ENCODE peak calls at places on chromosomes 2 and 18, in nine cellular contexts. Y is breast epithelium, F is mesothelial cell of epicardium, L is WERI-Rb-1, A is ovary, J is AG09319, V is endodermal cell, H is Panc1, O is AG09309. S is an unnamed sample.

GRCh38 chr18:79525556-79526467 is 130.1 kb downstream of the NFATC1 start:
- DNase-seq in V (peak; percentile 60), A (peak; percentile 59), O (no peak), J (no peak), Y (peak; percentile 75), L (no peak), F (no peak), H (no peak), S (no peak)

GRCh38 chr2:238847841-238848565 is at the start of gene TWIST2:
- DNase-seq in H (no peak), Y (no peak), V (peak; percentile 89), F (no peak), O (peak; percentile 91), A (peak; percentile 84), J (peak; percentile 96), L (no peak), S (no peak)

GRCh38 chr2:241386519-241386918 is 30.4 kb downstream of the FARP2 start:
- DNase-seq in J (no peak), H (no peak), V (no peak), F (no peak), A (no peak), L (no peak), Y (no peak), O (no peak), S (no peak)

GRCh38 chr2:120390381-120391055 is 44.6 kb downstream of the INHBB start:
- DNase-seq in V (peak; percentile 34), J (no peak), L (no peak), H (no peak), A (no peak), O (no peak), Y (peak; percentile 36), F (peak; percentile 5), S (no peak)

GRCh38 chr2:203400805-203401585 is 72.8 kb downstream of the ABI2 start:
- DNase-seq in Y (no peak), A (no peak), V (no peak), J (no peak), L (no peak), F (no peak), H (no peak), O (no peak), S (no peak)

GRCh38 chr2:3527886-3528785 is 8.8 kb upstream of the ADI1 start:
- DNase-seq in A (no peak), L (no peak), V (no peak), J (no peak), Y (no peak), H (no peak), O (no peak), F (no peak), S (no peak)

GRCh38 chr2:109136542-109136941 is 7.5 kb downstream of the SH3RF3 start:
- DNase-seq in H (no peak), A (no peak), F (no peak), V (no peak), J (no peak), Y (no peak), L (no peak), O (no peak), S (no peak)

GRCh38 chr2:10135296-10136089 is 13.0 kb downstream of the RRM2 start:
- DNase-seq in L (no peak), Y (no peak), H (no peak), J (no peak), V (no peak), O (no peak), A (no peak), F (no peak), S (no peak)

GRCh38 chr2:176558574-176559140 is 289.4 kb downstream of the MTX2 start:
- DNase-seq in V (no peak), J (no peak), L (no peak), H (no peak), Y (no peak), F (no peak), A (no peak), O (no peak), S (no peak)

GRCh38 chr2:40030451-40030975 is 251.5 kb upstream of the THUMPD2 start:
- DNase-seq in V (no peak), F (no peak), L (no peak), Y (no peak), A (no peak), J (no peak), H (no peak), O (no peak), S (no peak)

GRCh38 chr2:62300925-62301324 is 105.0 kb downstream of the B3GNT2 start:
- DNase-seq in Y (no peak), H (no peak), V (no peak), O (no peak), L (no peak), F (no peak), A (no peak), J (no peak), S (no peak)

GRCh38 chr2:229921892-229922448 is at the start of gene TRIP12:
- DNase-seq in A (peak; percentile 92), V (peak; percentile 97), Y (peak; percentile 86), J (peak; percentile 98), F (peak; percentile 82), H (peak; percentile 84), L (peak; percentile 92), O (peak; percentile 93), S (peak; percentile 92)

GRCh38 chr2:32161296-32161695 is 4.4 kb upstream of the SLC30A6 start:
- DNase-seq in A (no peak), Y (no peak), J (no peak), H (no peak), O (no peak), L (no peak), V (no peak), F (no peak), S (no peak)
- TF ChIP-seq CTCF in A (no peak), Y (no peak), J (no peak), H (no peak), O (no peak), L (no peak), V (no peak), F (no peak), S (no peak)

DNA sequence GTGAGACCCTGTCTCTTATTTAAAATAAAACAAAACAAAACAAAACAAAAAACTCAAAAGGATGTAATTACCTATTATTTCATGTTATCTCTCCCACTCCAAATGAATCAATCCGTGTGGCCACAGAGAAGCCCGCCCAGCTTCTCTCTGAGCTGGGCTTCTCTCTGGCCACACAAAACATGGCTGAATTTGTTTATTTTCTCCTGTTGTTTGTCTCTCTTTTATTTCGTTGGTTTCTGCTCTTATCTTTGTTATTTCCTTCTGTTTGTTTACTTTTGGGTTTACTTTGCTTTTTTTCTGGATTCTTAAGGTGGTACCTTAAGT is 1.5 kb upstream of the TRABD2A start:
- DNase-seq in H (no peak), L (no peak), A (no peak), V (no peak), F (no peak), Y (no peak), J (no peak), O (no peak), S (no peak)
- TF ChIP-seq CTCF in H (peak; percentile 55), L (no peak), A (no peak), V (peak; percentile 20), F (no peak), Y (no peak), J (no peak), O (no peak), S (peak; percentile 40)

DNA sequence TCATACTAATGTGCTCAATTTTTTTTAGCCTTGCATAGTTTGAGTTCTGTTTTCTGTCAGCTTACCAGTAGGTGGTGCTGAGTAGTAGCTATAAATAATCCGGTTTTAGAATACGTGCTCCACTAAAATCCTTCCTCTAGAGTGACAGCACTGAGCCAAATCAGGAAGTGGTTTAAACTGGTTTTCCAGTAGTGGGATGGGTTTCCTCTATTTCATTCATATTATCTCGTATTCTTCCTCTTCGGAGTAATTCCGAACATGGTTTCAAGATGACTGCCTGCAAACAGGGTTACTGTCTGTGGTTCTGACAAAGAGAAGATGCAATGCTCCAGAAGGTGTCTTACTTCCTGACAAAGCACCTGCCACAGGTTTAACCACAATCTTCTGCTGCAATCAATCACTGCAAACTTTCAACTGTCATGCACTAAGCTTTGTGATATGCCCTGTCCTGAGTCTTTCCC is 496.9 kb upstream of the VRK2 start:
- DNase-seq in H (no peak), O (no peak), L (no peak), A (no peak), F (no peak), J (no peak), V (no peak), Y (no peak), S (peak; percentile 2)
- TF ChIP-seq CTCF in H (peak; percentile 51), O (peak; percentile 23), L (peak; percentile 55), A (no peak), F (no peak), J (no peak), V (peak; percentile 78), Y (no peak), S (peak; percentile 33)

GRCh38 chr2:43083278-43083677 is 143.1 kb downstream of the ZFP36L2 start:
- DNase-seq in O (no peak), J (no peak), Y (no peak), L (no peak), V (no peak), F (no peak), A (peak; percentile 59), H (no peak), S (no peak)

GRCh38 chr2:43084699-43085091 is 141.7 kb downstream of the ZFP36L2 start:
- DNase-seq in O (no peak), Y (no peak), V (no peak), F (no peak), H (no peak), J (no peak), A (no peak), L (no peak), S (no peak)

GRCh38 chr2:43082111-43082877 is 144.1 kb downstream of the ZFP36L2 start:
- DNase-seq in J (no peak), A (no peak), L (peak; percentile 75), Y (no peak), H (no peak), F (no peak), O (peak; percentile 71), V (no peak), S (no peak)

GRCh38 chr2:43082878-43083261 is 143.5 kb downstream of the ZFP36L2 start:
- DNase-seq in L (no peak), H (no peak), V (no peak), J (no peak), F (no peak), A (no peak), O (no peak), Y (no peak), S (no peak)

DNA sequence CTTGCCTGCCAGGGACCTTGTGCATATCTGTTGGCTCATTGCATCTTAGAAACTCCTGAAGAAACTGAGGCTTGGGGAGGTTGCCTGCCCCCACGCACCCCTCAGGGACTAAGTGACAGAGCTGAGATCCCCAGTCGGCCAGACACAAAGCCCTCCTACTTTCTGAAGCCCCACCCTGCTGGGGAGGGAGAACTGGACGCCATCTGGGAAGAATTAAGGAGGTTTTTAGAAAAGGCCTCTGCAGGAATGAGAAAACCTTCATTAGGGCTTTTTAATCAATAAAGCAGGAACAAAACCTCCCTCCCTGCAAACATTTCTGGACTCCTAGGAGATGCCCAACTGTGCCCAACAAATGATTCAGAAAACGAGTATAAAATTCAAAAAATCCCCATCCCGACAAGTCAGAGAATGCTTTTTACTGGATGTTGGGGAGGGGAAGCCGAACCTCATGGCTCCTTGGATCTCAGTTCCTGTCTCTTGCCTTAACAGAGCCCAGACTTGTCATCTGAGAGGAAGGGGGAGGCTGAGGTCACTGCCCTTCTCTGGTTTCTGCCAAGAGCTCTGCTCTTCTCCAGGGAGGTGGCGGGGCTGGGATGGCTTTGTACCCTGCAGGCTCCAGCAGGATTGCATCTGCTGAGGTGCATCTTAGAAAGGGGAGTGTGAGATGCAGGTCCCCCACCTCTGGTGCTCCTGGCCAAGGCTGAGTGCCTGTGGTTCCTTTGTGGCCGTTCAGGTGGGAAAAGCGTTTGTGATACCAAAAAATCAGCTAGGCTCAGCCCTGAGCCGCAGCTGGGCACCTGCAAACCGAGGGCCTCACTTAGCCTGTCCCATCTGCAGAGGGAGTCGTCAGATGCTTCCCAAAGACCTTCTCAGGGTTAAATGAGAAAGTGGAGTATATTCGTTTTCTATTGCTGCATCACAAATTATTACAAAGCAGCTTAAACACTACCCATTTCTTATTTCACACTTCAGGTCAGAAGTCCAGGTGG is 142.4 kb downstream of the ZFP36L2 start:
- DNase-seq in J (no peak), A (peak; percentile 60), H (no peak), V (peak; percentile 70), F (no peak), O (peak; percentile 42), L (peak; percentile 64), Y (no peak), S (no peak)
- TF ChIP-seq CTCF in J (no peak), A (no peak), H (no peak), V (no peak), F (no peak), O (no peak), L (no peak), Y (no peak), S (no peak)